ENCODE peak calls at places on chromosomes 4 and X, in eight cellular contexts. One of them, this sample, is unnamed.

GRCh38 chr4:3252831-3253641 is 4.1 kb downstream of the MSANTD1 start:
- DNase-seq in HL-60: no peak
- DNase-seq in IMR-90: no peak
- DNase-seq in neural crest cell: no peak
- DNase-seq in mesothelial cell of epicardium: peak
- DNase-seq in cardiac fibroblast: no peak
- DNase-seq in progenitor cell of endocrine pancreas: no peak
- DNase-seq in type B pancreatic cell: no peak
- DNase-seq in this sample: no peak

GRCh38 chrX:84724576-84724975 is 222.3 kb upstream of the HDX start:
- DNase-seq in HL-60: no peak
- DNase-seq in IMR-90: no peak
- DNase-seq in neural crest cell: no peak
- DNase-seq in mesothelial cell of epicardium: no peak
- DNase-seq in cardiac fibroblast: no peak
- DNase-seq in progenitor cell of endocrine pancreas: no peak
- DNase-seq in type B pancreatic cell: no peak
- DNase-seq in this sample: no peak

GRCh38 chr4:82217986-82218715 is 155.6 kb downstream of the HNRNPD start:
- DNase-seq in HL-60: no peak
- DNase-seq in IMR-90: no peak
- DNase-seq in neural crest cell: no peak
- DNase-seq in mesothelial cell of epicardium: no peak
- DNase-seq in cardiac fibroblast: peak
- DNase-seq in progenitor cell of endocrine pancreas: no peak
- DNase-seq in type B pancreatic cell: no peak
- DNase-seq in this sample: peak

GRCh38 chr4:54277691-54278090 is 48.6 kb downstream of the PDGFRA start:
- DNase-seq in HL-60: no peak
- DNase-seq in IMR-90: peak
- DNase-seq in neural crest cell: no peak
- DNase-seq in mesothelial cell of epicardium: no peak
- DNase-seq in cardiac fibroblast: peak
- DNase-seq in progenitor cell of endocrine pancreas: no peak
- DNase-seq in type B pancreatic cell: no peak
- DNase-seq in this sample: no peak

GRCh38 chrX:135009838-135010237 is 12.5 kb downstream of the RTL8B start:
- DNase-seq in HL-60: no peak
- DNase-seq in IMR-90: no peak
- DNase-seq in neural crest cell: no peak
- DNase-seq in mesothelial cell of epicardium: no peak
- DNase-seq in cardiac fibroblast: no peak
- DNase-seq in progenitor cell of endocrine pancreas: no peak
- DNase-seq in type B pancreatic cell: no peak
- DNase-seq in this sample: no peak

GRCh38 chrX:19382500-19383145 is 38.9 kb downstream of the PDHA1 start:
- DNase-seq in HL-60: peak
- DNase-seq in IMR-90: peak
- DNase-seq in neural crest cell: peak
- DNase-seq in mesothelial cell of epicardium: peak
- DNase-seq in cardiac fibroblast: peak
- DNase-seq in progenitor cell of endocrine pancreas: peak
- DNase-seq in type B pancreatic cell: no peak
- DNase-seq in this sample: peak

GRCh38 chr4:141789716-141790115 is 153.3 kb downstream of the IL15 start:
- DNase-seq in HL-60: no peak
- DNase-seq in IMR-90: no peak
- DNase-seq in neural crest cell: no peak
- DNase-seq in mesothelial cell of epicardium: no peak
- DNase-seq in cardiac fibroblast: no peak
- DNase-seq in progenitor cell of endocrine pancreas: no peak
- DNase-seq in type B pancreatic cell: no peak
- DNase-seq in this sample: no peak

GRCh38 chrX:129653985-129654651 is 638 bp downstream of the APLN start:
- DNase-seq in HL-60: peak
- DNase-seq in IMR-90: no peak
- DNase-seq in neural crest cell: peak
- DNase-seq in mesothelial cell of epicardium: no peak
- DNase-seq in cardiac fibroblast: no peak
- DNase-seq in progenitor cell of endocrine pancreas: no peak
- DNase-seq in type B pancreatic cell: no peak
- DNase-seq in this sample: peak

GRCh38 chrX:9231491-9231890 is 197.6 kb upstream of the FAM9B start:
- DNase-seq in HL-60: no peak
- DNase-seq in IMR-90: peak
- DNase-seq in neural crest cell: no peak
- DNase-seq in mesothelial cell of epicardium: no peak
- DNase-seq in cardiac fibroblast: peak
- DNase-seq in progenitor cell of endocrine pancreas: no peak
- DNase-seq in type B pancreatic cell: no peak
- DNase-seq in this sample: no peak

GRCh38 chrX:54413753-54414152 is 26.5 kb upstream of the TSR2 start:
- DNase-seq in HL-60: peak
- DNase-seq in IMR-90: no peak
- DNase-seq in neural crest cell: no peak
- DNase-seq in mesothelial cell of epicardium: no peak
- DNase-seq in cardiac fibroblast: peak
- DNase-seq in progenitor cell of endocrine pancreas: no peak
- DNase-seq in type B pancreatic cell: no peak
- DNase-seq in this sample: peak

GRCh38 chrX:104351173-104351769 is 96.5 kb upstream of the ESX1 start:
- DNase-seq in HL-60: no peak
- DNase-seq in IMR-90: peak
- DNase-seq in neural crest cell: no peak
- DNase-seq in mesothelial cell of epicardium: no peak
- DNase-seq in cardiac fibroblast: peak
- DNase-seq in progenitor cell of endocrine pancreas: no peak
- DNase-seq in type B pancreatic cell: no peak
- DNase-seq in this sample: no peak

GRCh38 chr4:84319124-84319523 is 180.0 kb downstream of the NKX6-1 start:
- DNase-seq in HL-60: no peak
- DNase-seq in IMR-90: peak
- DNase-seq in neural crest cell: no peak
- DNase-seq in mesothelial cell of epicardium: no peak
- DNase-seq in cardiac fibroblast: peak
- DNase-seq in progenitor cell of endocrine pancreas: no peak
- DNase-seq in type B pancreatic cell: no peak
- DNase-seq in this sample: no peak

GRCh38 chr4:37797923-37798322 is 28.6 kb upstream of the PGM2 start:
- DNase-seq in HL-60: no peak
- DNase-seq in IMR-90: no peak
- DNase-seq in neural crest cell: no peak
- DNase-seq in mesothelial cell of epicardium: no peak
- DNase-seq in cardiac fibroblast: no peak
- DNase-seq in progenitor cell of endocrine pancreas: no peak
- DNase-seq in type B pancreatic cell: no peak
- DNase-seq in this sample: no peak

GRCh38 chrX:107731831-107732502 is 43.6 kb downstream of the TSC22D3 start:
- DNase-seq in HL-60: no peak
- DNase-seq in IMR-90: peak
- DNase-seq in neural crest cell: no peak
- DNase-seq in mesothelial cell of epicardium: no peak
- DNase-seq in cardiac fibroblast: peak
- DNase-seq in progenitor cell of endocrine pancreas: no peak
- DNase-seq in type B pancreatic cell: no peak
- DNase-seq in this sample: no peak

GRCh38 chrX:108584617-108585211 is 145.1 kb downstream of the COL4A5 start:
- DNase-seq in HL-60: no peak
- DNase-seq in IMR-90: no peak
- DNase-seq in neural crest cell: peak
- DNase-seq in mesothelial cell of epicardium: no peak
- DNase-seq in cardiac fibroblast: peak
- DNase-seq in progenitor cell of endocrine pancreas: no peak
- DNase-seq in type B pancreatic cell: no peak
- DNase-seq in this sample: no peak

GRCh38 chrX:37993857-37994619 is 12.3 kb upstream of the SYTL5 start:
- DNase-seq in HL-60: peak
- DNase-seq in IMR-90: no peak
- DNase-seq in neural crest cell: no peak
- DNase-seq in mesothelial cell of epicardium: no peak
- DNase-seq in cardiac fibroblast: no peak
- DNase-seq in progenitor cell of endocrine pancreas: no peak
- DNase-seq in type B pancreatic cell: no peak
- DNase-seq in this sample: peak

GRCh38 chr4:95170176-95170575 is 378.6 kb downstream of the UNC5C start:
- DNase-seq in HL-60: no peak
- DNase-seq in IMR-90: no peak
- DNase-seq in neural crest cell: no peak
- DNase-seq in mesothelial cell of epicardium: no peak
- DNase-seq in cardiac fibroblast: no peak
- DNase-seq in progenitor cell of endocrine pancreas: no peak
- DNase-seq in type B pancreatic cell: no peak
- DNase-seq in this sample: no peak

GRCh38 chr4:95165926-95166524 is 382.7 kb downstream of the UNC5C start:
- DNase-seq in HL-60: peak
- DNase-seq in IMR-90: peak
- DNase-seq in neural crest cell: peak
- DNase-seq in mesothelial cell of epicardium: no peak
- DNase-seq in cardiac fibroblast: peak
- DNase-seq in progenitor cell of endocrine pancreas: no peak
- DNase-seq in type B pancreatic cell: no peak
- DNase-seq in this sample: peak

GRCh38 chr4:95161781-95162469 is 386.8 kb downstream of the UNC5C start:
- DNase-seq in HL-60: no peak
- DNase-seq in IMR-90: no peak
- DNase-seq in neural crest cell: no peak
- DNase-seq in mesothelial cell of epicardium: no peak
- DNase-seq in cardiac fibroblast: no peak
- DNase-seq in progenitor cell of endocrine pancreas: no peak
- DNase-seq in type B pancreatic cell: no peak
- DNase-seq in this sample: no peak

GRCh38 chr4:95162867-95163266 is 385.9 kb downstream of the UNC5C start:
- DNase-seq in HL-60: no peak
- DNase-seq in IMR-90: no peak
- DNase-seq in neural crest cell: no peak
- DNase-seq in mesothelial cell of epicardium: no peak
- DNase-seq in cardiac fibroblast: no peak
- DNase-seq in progenitor cell of endocrine pancreas: no peak
- DNase-seq in type B pancreatic cell: no peak
- DNase-seq in this sample: no peak

GRCh38 chr4:95167809-95168208 is 381.0 kb downstream of the UNC5C start:
- DNase-seq in HL-60: no peak
- DNase-seq in IMR-90: no peak
- DNase-seq in neural crest cell: no peak
- DNase-seq in mesothelial cell of epicardium: no peak
- DNase-seq in cardiac fibroblast: peak
- DNase-seq in progenitor cell of endocrine pancreas: no peak
- DNase-seq in type B pancreatic cell: no peak
- DNase-seq in this sample: no peak
- TF ChIP-seq CTCF in HL-60: no peak
- TF ChIP-seq CTCF in IMR-90: no peak
- TF ChIP-seq CTCF in neural crest cell: no peak
- TF ChIP-seq CTCF in mesothelial cell of epicardium: no peak
- TF ChIP-seq CTCF in cardiac fibroblast: no peak
- TF ChIP-seq CTCF in progenitor cell of endocrine pancreas: no peak
- TF ChIP-seq CTCF in type B pancreatic cell: no peak
- TF ChIP-seq CTCF in this sample: no peak

DNA sequence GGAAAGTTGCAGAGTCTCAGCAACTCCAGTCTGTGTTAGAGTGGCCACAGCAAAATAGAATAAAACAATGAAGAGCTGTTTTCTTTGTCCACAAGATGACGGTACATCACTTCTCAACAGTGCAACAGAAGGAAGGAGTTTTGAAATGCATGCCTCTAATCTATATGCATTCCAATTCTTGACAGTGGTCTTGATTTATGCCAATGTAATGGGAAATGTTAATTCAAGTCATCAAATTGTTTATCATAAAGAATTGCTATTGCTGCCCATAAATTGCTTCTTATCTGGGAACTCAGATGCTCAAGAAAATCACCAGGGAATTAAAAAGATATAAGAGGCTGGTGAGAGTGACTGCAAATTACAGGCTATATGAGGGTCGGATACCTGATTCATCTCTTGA is 195.5 kb upstream of the PRPS2 start:
- DNase-seq in HL-60: no peak
- DNase-seq in IMR-90: no peak
- DNase-seq in neural crest cell: no peak
- DNase-seq in mesothelial cell of epicardium: no peak
- DNase-seq in cardiac fibroblast: no peak
- DNase-seq in progenitor cell of endocrine pancreas: no peak
- DNase-seq in type B pancreatic cell: no peak
- DNase-seq in this sample: no peak
- TF ChIP-seq CTCF in HL-60: no peak
- TF ChIP-seq CTCF in IMR-90: no peak
- TF ChIP-seq CTCF in neural crest cell: no peak
- TF ChIP-seq CTCF in mesothelial cell of epicardium: no peak
- TF ChIP-seq CTCF in cardiac fibroblast: no peak
- TF ChIP-seq CTCF in progenitor cell of endocrine pancreas: no peak
- TF ChIP-seq CTCF in type B pancreatic cell: no peak
- TF ChIP-seq CTCF in this sample: no peak

GRCh38 chrX:123732679-123733363 is at the start of gene THOC2:
- DNase-seq in HL-60: peak
- DNase-seq in IMR-90: peak
- DNase-seq in neural crest cell: peak
- DNase-seq in mesothelial cell of epicardium: peak
- DNase-seq in cardiac fibroblast: peak
- DNase-seq in progenitor cell of endocrine pancreas: peak
- DNase-seq in type B pancreatic cell: peak
- DNase-seq in this sample: peak
- TF ChIP-seq CTCF in HL-60: no peak
- TF ChIP-seq CTCF in IMR-90: peak
- TF ChIP-seq CTCF in neural crest cell: peak
- TF ChIP-seq CTCF in mesothelial cell of epicardium: no peak
- TF ChIP-seq CTCF in cardiac fibroblast: peak
- TF ChIP-seq CTCF in progenitor cell of endocrine pancreas: peak
- TF ChIP-seq CTCF in type B pancreatic cell: peak
- TF ChIP-seq CTCF in this sample: no peak

GRCh38 chr4:88215351-88215750 is 56.9 kb upstream of the ABCG2 start:
- DNase-seq in HL-60: no peak
- DNase-seq in IMR-90: peak
- DNase-seq in neural crest cell: no peak
- DNase-seq in mesothelial cell of epicardium: no peak
- DNase-seq in cardiac fibroblast: no peak
- DNase-seq in progenitor cell of endocrine pancreas: no peak
- DNase-seq in type B pancreatic cell: no peak
- DNase-seq in this sample: no peak

GRCh38 chr4:88217169-88217568 is 58.7 kb upstream of the ABCG2 start:
- DNase-seq in HL-60: no peak
- DNase-seq in IMR-90: no peak
- DNase-seq in neural crest cell: no peak
- DNase-seq in mesothelial cell of epicardium: no peak
- DNase-seq in cardiac fibroblast: no peak
- DNase-seq in progenitor cell of endocrine pancreas: no peak
- DNase-seq in type B pancreatic cell: no peak
- DNase-seq in this sample: no peak

GRCh38 chr4:88216395-88216794 is 58.0 kb upstream of the ABCG2 start:
- DNase-seq in HL-60: no peak
- DNase-seq in IMR-90: no peak
- DNase-seq in neural crest cell: no peak
- DNase-seq in mesothelial cell of epicardium: no peak
- DNase-seq in cardiac fibroblast: no peak
- DNase-seq in progenitor cell of endocrine pancreas: no peak
- DNase-seq in type B pancreatic cell: no peak
- DNase-seq in this sample: no peak

DNA sequence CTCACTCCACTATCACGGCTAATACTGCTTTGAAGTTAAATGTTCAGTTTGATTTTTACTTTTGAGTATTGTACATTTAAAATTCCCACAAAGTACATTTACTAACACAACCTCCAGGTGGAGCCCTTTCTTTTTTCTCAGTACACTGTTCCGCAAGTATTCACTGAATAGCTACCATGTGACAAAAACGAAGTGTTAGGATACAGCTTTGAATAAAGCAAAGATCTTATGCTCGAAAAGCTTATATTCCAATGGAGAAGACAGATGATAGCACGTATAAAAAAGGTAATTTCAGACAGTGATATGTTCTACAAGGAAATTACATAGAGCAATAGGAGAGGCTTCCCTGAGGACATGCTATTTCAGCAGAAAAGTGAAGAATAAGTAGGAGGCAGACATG is 60.7 kb upstream of the ABCG2 start:
- DNase-seq in HL-60: peak
- DNase-seq in IMR-90: peak
- DNase-seq in neural crest cell: no peak
- DNase-seq in mesothelial cell of epicardium: no peak
- DNase-seq in cardiac fibroblast: peak
- DNase-seq in progenitor cell of endocrine pancreas: no peak
- DNase-seq in type B pancreatic cell: no peak
- DNase-seq in this sample: no peak
- TF ChIP-seq CTCF in HL-60: peak
- TF ChIP-seq CTCF in IMR-90: peak
- TF ChIP-seq CTCF in neural crest cell: peak
- TF ChIP-seq CTCF in mesothelial cell of epicardium: peak
- TF ChIP-seq CTCF in cardiac fibroblast: peak
- TF ChIP-seq CTCF in progenitor cell of endocrine pancreas: peak
- TF ChIP-seq CTCF in type B pancreatic cell: peak
- TF ChIP-seq CTCF in this sample: peak

This sample was measured in activated CD8-positive, alpha-beta T cell treated with anti-CD3 and anti-CD28 coated beads for 36 hours.